ENCODE peak calls at places on chromosomes 1 and 21, in four cellular contexts. One of them, this sample, is unnamed.

GRCh38 chr1:109770331-109771095 is 6.8 kb upstream of the EPS8L3 start:
- DNase-seq in effector memory CD4-positive, alpha-beta T cell: no peak
- DNase-seq in right cardiac atrium: peak; percentile 80
- DNase-seq in A673: no peak
- DNase-seq in this sample: peak; percentile 6

GRCh38 chr1:45299981-45300668 is 26.6 kb upstream of the HPDL start:
- DNase-seq in right cardiac atrium: peak; percentile 63
- DNase-seq in A673: peak; percentile 81
- DNase-seq in effector memory CD4-positive, alpha-beta T cell: peak; percentile 18
- DNase-seq in this sample: peak; percentile 31

GRCh38 chr1:32339363-32339978 is 3.4 kb upstream of the MARCKSL1 start:
- DNase-seq in effector memory CD4-positive, alpha-beta T cell: no peak
- DNase-seq in A673: no peak
- DNase-seq in right cardiac atrium: no peak
- DNase-seq in this sample: no peak

GRCh38 chr21:42537106-42537742 is 23.6 kb downstream of the SLC37A1 start:
- DNase-seq in A673: peak; percentile 53
- DNase-seq in effector memory CD4-positive, alpha-beta T cell: no peak
- DNase-seq in right cardiac atrium: no peak
- DNase-seq in this sample: no peak

GRCh38 chr1:211813590-211813989 is 17.0 kb downstream of the LPGAT1 start:
- DNase-seq in right cardiac atrium: peak; percentile 84
- DNase-seq in effector memory CD4-positive, alpha-beta T cell: no peak
- DNase-seq in A673: no peak
- DNase-seq in this sample: peak; percentile 25

GRCh38 chr1:67710417-67710816 is 25.4 kb downstream of the GADD45A start:
- DNase-seq in effector memory CD4-positive, alpha-beta T cell: no peak
- DNase-seq in A673: peak; percentile 41
- DNase-seq in right cardiac atrium: peak; percentile 75
- DNase-seq in this sample: no peak

GRCh38 chr1:208834346-208835081 is 590.3 kb upstream of the PLXNA2 start:
- DNase-seq in right cardiac atrium: no peak
- DNase-seq in A673: no peak
- DNase-seq in effector memory CD4-positive, alpha-beta T cell: no peak
- DNase-seq in this sample: no peak

GRCh38 chr21:15688016-15688415 is 41.8 kb upstream of the USP25 start:
- DNase-seq in A673: no peak
- DNase-seq in right cardiac atrium: no peak
- DNase-seq in effector memory CD4-positive, alpha-beta T cell: no peak
- DNase-seq in this sample: no peak

GRCh38 chr1:30759718-30760281 is 2.2 kb upstream of the LAPTM5 start:
- DNase-seq in right cardiac atrium: peak; percentile 37
- DNase-seq in A673: no peak
- DNase-seq in effector memory CD4-positive, alpha-beta T cell: peak; percentile 59
- DNase-seq in this sample: peak; percentile 46

DNA sequence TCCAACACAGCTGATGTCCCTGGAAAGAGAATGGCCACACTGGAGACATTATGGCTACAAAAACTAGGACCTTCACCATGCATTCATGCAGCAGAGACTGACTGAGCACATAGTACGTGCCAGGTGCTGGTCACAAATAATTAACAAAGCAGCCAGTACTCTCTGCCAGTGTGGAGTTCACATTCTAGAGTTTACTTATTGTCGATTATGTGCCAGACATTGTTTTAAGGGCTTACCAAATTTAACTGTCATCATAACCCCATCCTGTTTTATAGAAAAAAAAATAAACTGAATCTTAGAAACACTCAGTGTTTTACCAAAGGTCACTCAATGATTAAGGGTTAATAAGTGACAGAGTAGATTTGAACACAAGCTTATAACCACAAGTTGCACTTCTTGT is 143.3 kb downstream of the RRAGC start:
- DNase-seq in effector memory CD4-positive, alpha-beta T cell: no peak
- DNase-seq in A673: no peak
- DNase-seq in right cardiac atrium: no peak
- DNase-seq in this sample: no peak
- H3K27ac ChIP-seq in effector memory CD4-positive, alpha-beta T cell: no peak overlapping the region
- H3K27ac ChIP-seq in A673: no peak overlapping the region
- H3K27ac ChIP-seq in right cardiac atrium: no peak overlapping the region
- H3K27ac ChIP-seq in this sample: no peak overlapping the region

GRCh38 chr1:25747046-25747705 is 52.8 kb upstream of the SELENON start:
- DNase-seq in right cardiac atrium: no peak
- DNase-seq in A673: no peak
- DNase-seq in effector memory CD4-positive, alpha-beta T cell: no peak
- DNase-seq in this sample: no peak

GRCh38 chr1:25744140-25744581 is 55.8 kb upstream of the SELENON start:
- DNase-seq in effector memory CD4-positive, alpha-beta T cell: no peak
- DNase-seq in right cardiac atrium: peak; percentile 86
- DNase-seq in A673: peak; percentile 25
- DNase-seq in this sample: peak; percentile 61

GRCh38 chr1:25748531-25749205 is 51.3 kb upstream of the SELENON start:
- DNase-seq in right cardiac atrium: no peak
- DNase-seq in A673: no peak
- DNase-seq in effector memory CD4-positive, alpha-beta T cell: no peak
- DNase-seq in this sample: no peak

GRCh38 chr1:25744636-25745425 is 55.2 kb upstream of the SELENON start:
- DNase-seq in A673: no peak
- DNase-seq in right cardiac atrium: no peak
- DNase-seq in effector memory CD4-positive, alpha-beta T cell: no peak
- DNase-seq in this sample: no peak

DNA sequence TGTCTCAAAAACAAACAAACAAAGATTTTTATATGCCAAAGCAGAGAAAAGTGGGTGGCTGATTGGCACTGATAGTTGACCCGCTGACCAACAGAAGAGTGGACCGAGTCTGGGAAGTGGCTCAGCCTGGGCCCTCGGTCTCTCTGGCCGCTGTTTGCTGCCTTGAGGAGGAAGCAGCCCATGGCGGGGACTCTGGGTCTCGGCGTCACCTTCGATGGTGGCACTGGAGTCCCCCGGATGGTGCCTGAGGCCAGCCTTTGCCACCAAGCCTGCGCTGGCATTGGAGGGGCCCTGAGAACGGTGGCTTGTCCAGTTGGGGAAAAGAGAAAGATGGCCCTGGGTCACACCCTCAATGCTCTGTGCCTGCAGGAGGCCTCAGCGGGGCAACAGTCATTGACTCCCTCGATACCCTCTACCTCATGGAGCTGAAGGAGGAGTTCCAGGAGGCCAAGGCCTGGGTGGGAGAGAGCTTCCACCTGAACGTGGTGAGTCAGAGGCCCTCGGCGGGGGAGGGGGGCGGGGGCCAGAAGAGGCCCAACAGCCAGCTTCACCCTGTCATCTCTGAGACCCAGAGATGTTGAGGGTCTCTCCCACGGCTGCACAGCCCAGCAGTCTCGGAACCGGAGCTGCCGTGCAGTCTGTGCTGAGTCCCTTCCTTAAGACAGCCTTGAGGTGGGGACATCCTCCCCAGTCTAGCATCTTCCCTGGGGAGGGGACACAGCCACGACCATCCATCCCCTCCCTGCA is 53.5 kb upstream of the SELENON start:
- DNase-seq in A673: no peak
- DNase-seq in effector memory CD4-positive, alpha-beta T cell: no peak
- DNase-seq in right cardiac atrium: no peak
- DNase-seq in this sample: no peak
- H3K27ac ChIP-seq in A673: no peak overlapping the region
- H3K27ac ChIP-seq in effector memory CD4-positive, alpha-beta T cell: no peak overlapping the region
- H3K27ac ChIP-seq in right cardiac atrium: no peak overlapping the region
- H3K27ac ChIP-seq in this sample: no peak overlapping the region

DNA sequence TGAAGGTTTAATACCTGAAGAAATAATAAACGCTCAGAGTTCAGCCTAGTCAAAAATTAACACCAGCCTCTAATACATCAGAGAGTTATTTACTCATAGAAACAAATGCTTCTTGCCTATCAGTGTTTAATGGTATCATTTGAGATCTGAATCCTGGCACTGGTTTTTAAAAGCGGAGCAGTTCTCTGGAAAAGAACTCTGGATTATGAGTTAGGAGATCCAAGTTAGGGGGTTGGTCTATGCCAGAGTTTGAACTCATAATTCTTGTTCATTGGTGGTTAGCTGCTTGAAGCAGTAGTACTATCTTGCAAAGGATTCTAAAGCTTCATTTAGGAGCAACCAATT is 28.5 kb downstream of the ARID4B start:
- DNase-seq in right cardiac atrium: no peak
- DNase-seq in effector memory CD4-positive, alpha-beta T cell: no peak
- DNase-seq in A673: no peak
- DNase-seq in this sample: no peak
- H3K27ac ChIP-seq in right cardiac atrium: no peak overlapping the region
- H3K27ac ChIP-seq in effector memory CD4-positive, alpha-beta T cell: peak overlapping the region; percentile 74
- H3K27ac ChIP-seq in A673: no peak overlapping the region
- H3K27ac ChIP-seq in this sample: no peak overlapping the region

DNA sequence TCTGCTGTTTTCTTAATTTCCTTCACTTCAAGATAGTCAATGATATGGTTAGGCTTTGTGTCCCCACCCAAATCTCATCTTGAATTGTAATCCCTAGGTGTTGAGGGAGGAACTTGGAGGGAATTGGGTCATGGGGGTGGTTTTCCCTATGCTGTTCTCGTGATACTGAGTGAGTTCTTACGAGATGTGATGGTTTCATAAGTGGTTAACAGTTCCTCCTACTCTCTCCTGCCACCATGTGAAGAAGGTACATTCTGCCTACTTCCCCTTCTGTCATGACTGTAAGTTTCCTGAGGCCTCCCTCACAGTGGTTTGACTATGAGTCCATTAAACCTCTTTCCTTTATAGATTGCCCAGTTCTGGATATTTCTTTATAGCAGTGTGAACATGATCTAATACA is 74.0 kb upstream of the SAMSN1 start:
- DNase-seq in right cardiac atrium: no peak
- DNase-seq in A673: no peak
- DNase-seq in effector memory CD4-positive, alpha-beta T cell: no peak
- DNase-seq in this sample: no peak
- H3K27ac ChIP-seq in right cardiac atrium: no peak overlapping the region
- H3K27ac ChIP-seq in A673: no peak overlapping the region
- H3K27ac ChIP-seq in effector memory CD4-positive, alpha-beta T cell: no peak overlapping the region
- H3K27ac ChIP-seq in this sample: no peak overlapping the region

DNA sequence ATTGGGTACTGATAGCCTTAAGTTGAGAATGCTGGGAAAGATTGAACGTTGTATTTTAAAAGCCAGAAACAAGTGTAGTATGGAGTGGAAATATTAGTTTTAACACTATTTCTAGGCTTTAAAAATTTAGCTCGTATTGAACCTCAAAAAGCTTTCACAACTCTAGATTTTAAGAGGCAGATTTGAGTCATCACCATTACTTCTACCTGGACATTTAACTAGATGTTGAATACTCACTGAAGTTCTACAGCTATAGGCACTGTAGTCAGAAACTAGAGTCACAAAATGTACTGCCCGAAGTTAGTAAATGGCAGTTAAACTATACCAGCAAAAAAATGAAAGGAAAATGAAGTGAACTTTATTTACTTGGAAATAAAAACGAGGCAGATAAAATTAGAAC is 96.5 kb downstream of the NEK7 start:
- DNase-seq in A673: no peak
- DNase-seq in right cardiac atrium: no peak
- DNase-seq in effector memory CD4-positive, alpha-beta T cell: no peak
- DNase-seq in this sample: no peak
- H3K27ac ChIP-seq in A673: no peak overlapping the region
- H3K27ac ChIP-seq in right cardiac atrium: no peak overlapping the region
- H3K27ac ChIP-seq in effector memory CD4-positive, alpha-beta T cell: no peak overlapping the region
- H3K27ac ChIP-seq in this sample: no peak overlapping the region

GRCh38 chr1:58902830-58903229 is 119.0 kb upstream of the JUN start:
- DNase-seq in right cardiac atrium: peak; percentile 28
- DNase-seq in A673: no peak
- DNase-seq in effector memory CD4-positive, alpha-beta T cell: no peak
- DNase-seq in this sample: no peak
- H3K27ac ChIP-seq in right cardiac atrium: peak overlapping the region; percentile 95
- H3K27ac ChIP-seq in A673: no peak overlapping the region
- H3K27ac ChIP-seq in effector memory CD4-positive, alpha-beta T cell: no peak overlapping the region
- H3K27ac ChIP-seq in this sample: peak overlapping the region; percentile 96

GRCh38 chr21:36629061-36629460 is 69.9 kb upstream of the SIM2 start:
- DNase-seq in right cardiac atrium: no peak
- DNase-seq in A673: no peak
- DNase-seq in effector memory CD4-positive, alpha-beta T cell: no peak
- DNase-seq in this sample: no peak
- H3K27ac ChIP-seq in right cardiac atrium: no peak overlapping the region
- H3K27ac ChIP-seq in A673: no peak overlapping the region
- H3K27ac ChIP-seq in effector memory CD4-positive, alpha-beta T cell: no peak overlapping the region
- H3K27ac ChIP-seq in this sample: no peak overlapping the region

This sample was measured in transverse colon.